ENCODE peak calls at places on chromosome 19, in ten cellular contexts. One of them, this sample, is unnamed.

GRCh38 chr19:49999371-50000010 is 25.7 kb downstream of the VRK3 start:
- DNase-seq in T-helper 17 cell: no peak
- DNase-seq in left ventricle myocardium inferior: no peak
- DNase-seq in bronchial epithelial cell: no peak
- DNase-seq in LoVo: no peak
- DNase-seq in stimulated activated CD8-positive, alpha-beta memory T cell treated with anti-CD3 and anti-CD28 coated beads, Interleukin-15, amount 100 ng/mL, for 24 hours: no peak
- DNase-seq in GM13976: no peak
- DNase-seq in tibial nerve: no peak
- DNase-seq in stimulated activated CD4-positive, alpha-beta T cell treated with anti-CD3 and anti-CD28 coated beads, Interleukin-4, amount 100 ng/mL, for 24 hours: no peak
- DNase-seq in NCI-H1417 treated with DMSO at 0.1 percent for 48 hours: no peak
- DNase-seq in this sample: no peak

GRCh38 chr19:17125728-17126677 is 50.4 kb downstream of the MYO9B start:
- DNase-seq in T-helper 17 cell: peak; percentile 66
- DNase-seq in NCI-H1417 treated with DMSO at 0.1 percent for 48 hours: no peak
- DNase-seq in LoVo: no peak
- DNase-seq in bronchial epithelial cell: no peak
- DNase-seq in tibial nerve: peak; percentile 58
- DNase-seq in stimulated activated CD4-positive, alpha-beta T cell treated with anti-CD3 and anti-CD28 coated beads, Interleukin-4, amount 100 ng/mL, for 24 hours: peak; percentile 61
- DNase-seq in stimulated activated CD8-positive, alpha-beta memory T cell treated with anti-CD3 and anti-CD28 coated beads, Interleukin-15, amount 100 ng/mL, for 24 hours: peak; percentile 26
- DNase-seq in left ventricle myocardium inferior: peak; percentile 62
- DNase-seq in GM13976: peak; percentile 83
- DNase-seq in this sample: peak; percentile 52

GRCh38 chr19:29812080-29812880 is 489 bp downstream of the CCNE1 start:
- DNase-seq in LoVo: no peak
- DNase-seq in bronchial epithelial cell: no peak
- DNase-seq in tibial nerve: no peak
- DNase-seq in T-helper 17 cell: no peak
- DNase-seq in stimulated activated CD4-positive, alpha-beta T cell treated with anti-CD3 and anti-CD28 coated beads, Interleukin-4, amount 100 ng/mL, for 24 hours: no peak
- DNase-seq in GM13976: no peak
- DNase-seq in stimulated activated CD8-positive, alpha-beta memory T cell treated with anti-CD3 and anti-CD28 coated beads, Interleukin-15, amount 100 ng/mL, for 24 hours: peak; percentile 3
- DNase-seq in NCI-H1417 treated with DMSO at 0.1 percent for 48 hours: no peak
- DNase-seq in left ventricle myocardium inferior: peak; percentile 20
- DNase-seq in this sample: no peak

GRCh38 chr19:49438261-49438660 is 3.1 kb downstream of the SLC17A7 start:
- DNase-seq in stimulated activated CD8-positive, alpha-beta memory T cell treated with anti-CD3 and anti-CD28 coated beads, Interleukin-15, amount 100 ng/mL, for 24 hours: no peak
- DNase-seq in left ventricle myocardium inferior: no peak
- DNase-seq in NCI-H1417 treated with DMSO at 0.1 percent for 48 hours: no peak
- DNase-seq in stimulated activated CD4-positive, alpha-beta T cell treated with anti-CD3 and anti-CD28 coated beads, Interleukin-4, amount 100 ng/mL, for 24 hours: no peak
- DNase-seq in bronchial epithelial cell: no peak
- DNase-seq in tibial nerve: no peak
- DNase-seq in T-helper 17 cell: no peak
- DNase-seq in GM13976: no peak
- DNase-seq in LoVo: no peak
- DNase-seq in this sample: no peak

GRCh38 chr19:887072-887471 is 5.9 kb downstream of the MED16 start:
- DNase-seq in bronchial epithelial cell: no peak
- DNase-seq in left ventricle myocardium inferior: no peak
- DNase-seq in tibial nerve: no peak
- DNase-seq in GM13976: no peak
- DNase-seq in stimulated activated CD8-positive, alpha-beta memory T cell treated with anti-CD3 and anti-CD28 coated beads, Interleukin-15, amount 100 ng/mL, for 24 hours: no peak
- DNase-seq in NCI-H1417 treated with DMSO at 0.1 percent for 48 hours: no peak
- DNase-seq in LoVo: no peak
- DNase-seq in stimulated activated CD4-positive, alpha-beta T cell treated with anti-CD3 and anti-CD28 coated beads, Interleukin-4, amount 100 ng/mL, for 24 hours: no peak
- DNase-seq in T-helper 17 cell: no peak
- DNase-seq in this sample: no peak

GRCh38 chr19:21571316-21571715 is 65.9 kb downstream of the ZNF429 start:
- DNase-seq in GM13976: no peak
- DNase-seq in left ventricle myocardium inferior: no peak
- DNase-seq in stimulated activated CD8-positive, alpha-beta memory T cell treated with anti-CD3 and anti-CD28 coated beads, Interleukin-15, amount 100 ng/mL, for 24 hours: no peak
- DNase-seq in stimulated activated CD4-positive, alpha-beta T cell treated with anti-CD3 and anti-CD28 coated beads, Interleukin-4, amount 100 ng/mL, for 24 hours: no peak
- DNase-seq in T-helper 17 cell: no peak
- DNase-seq in NCI-H1417 treated with DMSO at 0.1 percent for 48 hours: no peak
- DNase-seq in tibial nerve: no peak
- DNase-seq in bronchial epithelial cell: no peak
- DNase-seq in LoVo: no peak
- DNase-seq in this sample: no peak

GRCh38 chr19:35040826-35041547 is 534 bp upstream of the HPN start:
- DNase-seq in T-helper 17 cell: no peak
- DNase-seq in tibial nerve: peak; percentile 92
- DNase-seq in NCI-H1417 treated with DMSO at 0.1 percent for 48 hours: no peak
- DNase-seq in left ventricle myocardium inferior: peak; percentile 95
- DNase-seq in stimulated activated CD4-positive, alpha-beta T cell treated with anti-CD3 and anti-CD28 coated beads, Interleukin-4, amount 100 ng/mL, for 24 hours: peak; percentile 30
- DNase-seq in GM13976: no peak
- DNase-seq in bronchial epithelial cell: no peak
- DNase-seq in stimulated activated CD8-positive, alpha-beta memory T cell treated with anti-CD3 and anti-CD28 coated beads, Interleukin-15, amount 100 ng/mL, for 24 hours: no peak
- DNase-seq in LoVo: no peak
- DNase-seq in this sample: peak; percentile 86

GRCh38 chr19:14611051-14611450 is 28.2 kb downstream of the CLEC17A start:
- DNase-seq in T-helper 17 cell: no peak
- DNase-seq in stimulated activated CD4-positive, alpha-beta T cell treated with anti-CD3 and anti-CD28 coated beads, Interleukin-4, amount 100 ng/mL, for 24 hours: no peak
- DNase-seq in left ventricle myocardium inferior: no peak
- DNase-seq in NCI-H1417 treated with DMSO at 0.1 percent for 48 hours: no peak
- DNase-seq in tibial nerve: no peak
- DNase-seq in stimulated activated CD8-positive, alpha-beta memory T cell treated with anti-CD3 and anti-CD28 coated beads, Interleukin-15, amount 100 ng/mL, for 24 hours: no peak
- DNase-seq in GM13976: no peak
- DNase-seq in bronchial epithelial cell: no peak
- DNase-seq in LoVo: no peak
- DNase-seq in this sample: no peak

GRCh38 chr19:11382898-11383705 is 1.0 kb downstream of the EPOR start:
- DNase-seq in NCI-H1417 treated with DMSO at 0.1 percent for 48 hours: no peak
- DNase-seq in T-helper 17 cell: no peak
- DNase-seq in bronchial epithelial cell: no peak
- DNase-seq in stimulated activated CD4-positive, alpha-beta T cell treated with anti-CD3 and anti-CD28 coated beads, Interleukin-4, amount 100 ng/mL, for 24 hours: peak; percentile 38
- DNase-seq in left ventricle myocardium inferior: peak; percentile 60
- DNase-seq in LoVo: no peak
- DNase-seq in stimulated activated CD8-positive, alpha-beta memory T cell treated with anti-CD3 and anti-CD28 coated beads, Interleukin-15, amount 100 ng/mL, for 24 hours: no peak
- DNase-seq in tibial nerve: peak; percentile 14
- DNase-seq in GM13976: peak; percentile 74
- DNase-seq in this sample: no peak

GRCh38 chr19:39263912-39264305 is 4.3 kb upstream of the IFNL2 start:
- DNase-seq in tibial nerve: no peak
- DNase-seq in NCI-H1417 treated with DMSO at 0.1 percent for 48 hours: no peak
- DNase-seq in left ventricle myocardium inferior: no peak
- DNase-seq in GM13976: no peak
- DNase-seq in stimulated activated CD4-positive, alpha-beta T cell treated with anti-CD3 and anti-CD28 coated beads, Interleukin-4, amount 100 ng/mL, for 24 hours: no peak
- DNase-seq in bronchial epithelial cell: no peak
- DNase-seq in T-helper 17 cell: no peak
- DNase-seq in LoVo: no peak
- DNase-seq in stimulated activated CD8-positive, alpha-beta memory T cell treated with anti-CD3 and anti-CD28 coated beads, Interleukin-15, amount 100 ng/mL, for 24 hours: no peak
- DNase-seq in this sample: no peak

GRCh38 chr19:15299568-15300409 is 32.5 kb downstream of the BRD4 start:
- DNase-seq in bronchial epithelial cell: no peak
- DNase-seq in T-helper 17 cell: no peak
- DNase-seq in NCI-H1417 treated with DMSO at 0.1 percent for 48 hours: no peak
- DNase-seq in stimulated activated CD8-positive, alpha-beta memory T cell treated with anti-CD3 and anti-CD28 coated beads, Interleukin-15, amount 100 ng/mL, for 24 hours: no peak
- DNase-seq in stimulated activated CD4-positive, alpha-beta T cell treated with anti-CD3 and anti-CD28 coated beads, Interleukin-4, amount 100 ng/mL, for 24 hours: no peak
- DNase-seq in left ventricle myocardium inferior: no peak
- DNase-seq in GM13976: no peak
- DNase-seq in LoVo: no peak
- DNase-seq in tibial nerve: no peak
- DNase-seq in this sample: no peak

GRCh38 chr19:15184776-15185175 is 16.0 kb downstream of the NOTCH3 start:
- DNase-seq in T-helper 17 cell: no peak
- DNase-seq in bronchial epithelial cell: no peak
- DNase-seq in GM13976: no peak
- DNase-seq in tibial nerve: no peak
- DNase-seq in stimulated activated CD4-positive, alpha-beta T cell treated with anti-CD3 and anti-CD28 coated beads, Interleukin-4, amount 100 ng/mL, for 24 hours: no peak
- DNase-seq in stimulated activated CD8-positive, alpha-beta memory T cell treated with anti-CD3 and anti-CD28 coated beads, Interleukin-15, amount 100 ng/mL, for 24 hours: no peak
- DNase-seq in LoVo: no peak
- DNase-seq in NCI-H1417 treated with DMSO at 0.1 percent for 48 hours: no peak
- DNase-seq in left ventricle myocardium inferior: no peak
- DNase-seq in this sample: no peak

GRCh38 chr19:22882797-22883196 is 50.7 kb downstream of the ZNF723 start:
- DNase-seq in NCI-H1417 treated with DMSO at 0.1 percent for 48 hours: no peak
- DNase-seq in left ventricle myocardium inferior: no peak
- DNase-seq in tibial nerve: peak; percentile 9
- DNase-seq in LoVo: no peak
- DNase-seq in T-helper 17 cell: no peak
- DNase-seq in stimulated activated CD8-positive, alpha-beta memory T cell treated with anti-CD3 and anti-CD28 coated beads, Interleukin-15, amount 100 ng/mL, for 24 hours: no peak
- DNase-seq in stimulated activated CD4-positive, alpha-beta T cell treated with anti-CD3 and anti-CD28 coated beads, Interleukin-4, amount 100 ng/mL, for 24 hours: no peak
- DNase-seq in GM13976: no peak
- DNase-seq in bronchial epithelial cell: peak; percentile 43
- DNase-seq in this sample: no peak

GRCh38 chr19:17718467-17718987 is 753 bp upstream of the MAP1S start:
- DNase-seq in stimulated activated CD4-positive, alpha-beta T cell treated with anti-CD3 and anti-CD28 coated beads, Interleukin-4, amount 100 ng/mL, for 24 hours: no peak
- DNase-seq in stimulated activated CD8-positive, alpha-beta memory T cell treated with anti-CD3 and anti-CD28 coated beads, Interleukin-15, amount 100 ng/mL, for 24 hours: no peak
- DNase-seq in tibial nerve: no peak
- DNase-seq in LoVo: no peak
- DNase-seq in left ventricle myocardium inferior: no peak
- DNase-seq in NCI-H1417 treated with DMSO at 0.1 percent for 48 hours: no peak
- DNase-seq in bronchial epithelial cell: peak; percentile 48
- DNase-seq in GM13976: no peak
- DNase-seq in T-helper 17 cell: no peak
- DNase-seq in this sample: no peak

GRCh38 chr19:51531349-51532315 is at the start of gene SIGLEC6:
- DNase-seq in NCI-H1417 treated with DMSO at 0.1 percent for 48 hours: no peak
- DNase-seq in T-helper 17 cell: no peak
- DNase-seq in GM13976: peak; percentile 79
- DNase-seq in stimulated activated CD8-positive, alpha-beta memory T cell treated with anti-CD3 and anti-CD28 coated beads, Interleukin-15, amount 100 ng/mL, for 24 hours: no peak
- DNase-seq in left ventricle myocardium inferior: peak; percentile 47
- DNase-seq in bronchial epithelial cell: no peak
- DNase-seq in LoVo: no peak
- DNase-seq in stimulated activated CD4-positive, alpha-beta T cell treated with anti-CD3 and anti-CD28 coated beads, Interleukin-4, amount 100 ng/mL, for 24 hours: no peak
- DNase-seq in tibial nerve: peak; percentile 44
- DNase-seq in this sample: no peak

GRCh38 chr19:4338441-4339350 is at the start of gene STAP2:
- DNase-seq in left ventricle myocardium inferior: no peak
- DNase-seq in stimulated activated CD8-positive, alpha-beta memory T cell treated with anti-CD3 and anti-CD28 coated beads, Interleukin-15, amount 100 ng/mL, for 24 hours: no peak
- DNase-seq in GM13976: peak; percentile 53
- DNase-seq in tibial nerve: no peak
- DNase-seq in LoVo: peak; percentile 66
- DNase-seq in stimulated activated CD4-positive, alpha-beta T cell treated with anti-CD3 and anti-CD28 coated beads, Interleukin-4, amount 100 ng/mL, for 24 hours: peak; percentile 44
- DNase-seq in T-helper 17 cell: no peak
- DNase-seq in bronchial epithelial cell: peak; percentile 85
- DNase-seq in NCI-H1417 treated with DMSO at 0.1 percent for 48 hours: no peak
- DNase-seq in this sample: peak; percentile 78

GRCh38 chr19:4597975-4598671 is 38.6 kb upstream of the SEMA6B start:
- DNase-seq in stimulated activated CD8-positive, alpha-beta memory T cell treated with anti-CD3 and anti-CD28 coated beads, Interleukin-15, amount 100 ng/mL, for 24 hours: no peak
- DNase-seq in NCI-H1417 treated with DMSO at 0.1 percent for 48 hours: no peak
- DNase-seq in stimulated activated CD4-positive, alpha-beta T cell treated with anti-CD3 and anti-CD28 coated beads, Interleukin-4, amount 100 ng/mL, for 24 hours: peak; percentile 40
- DNase-seq in T-helper 17 cell: peak; percentile 31
- DNase-seq in left ventricle myocardium inferior: no peak
- DNase-seq in LoVo: peak; percentile 38
- DNase-seq in bronchial epithelial cell: peak; percentile 8
- DNase-seq in GM13976: peak; percentile 92
- DNase-seq in tibial nerve: no peak
- DNase-seq in this sample: no peak

GRCh38 chr19:13162749-13163608 is 12.8 kb downstream of the IER2 start:
- DNase-seq in tibial nerve: peak; percentile 91
- DNase-seq in left ventricle myocardium inferior: peak; percentile 97
- DNase-seq in NCI-H1417 treated with DMSO at 0.1 percent for 48 hours: peak; percentile 79
- DNase-seq in stimulated activated CD8-positive, alpha-beta memory T cell treated with anti-CD3 and anti-CD28 coated beads, Interleukin-15, amount 100 ng/mL, for 24 hours: peak; percentile 66
- DNase-seq in GM13976: peak; percentile 84
- DNase-seq in bronchial epithelial cell: peak; percentile 96
- DNase-seq in stimulated activated CD4-positive, alpha-beta T cell treated with anti-CD3 and anti-CD28 coated beads, Interleukin-4, amount 100 ng/mL, for 24 hours: peak; percentile 87
- DNase-seq in LoVo: peak; percentile 98
- DNase-seq in T-helper 17 cell: peak; percentile 83
- DNase-seq in this sample: peak; percentile 98